ENCODE peak calls at places on chromosomes 3 and 15, in seven cellular contexts. I, P, W, O, E, T and J are unnamed samples.

GRCh38 chr3:134312873-134313838 is 61.1 kb downstream of the AMOTL2 start:
- DNase-seq in I (peak; percentile 79), P (peak; percentile 73), W (no peak), O (peak; percentile 86), E (peak; percentile 82), T (peak; percentile 77), J (no peak)

GRCh38 chr3:39651993-39652739 is 157.2 kb upstream of the MYRIP start:
- DNase-seq in I (peak; percentile 73), P (no peak), W (no peak), O (no peak), E (no peak), T (no peak), J (no peak)

GRCh38 chr3:143901105-143901504 is 52.8 kb upstream of the SLC9A9 start:
- DNase-seq in I (no peak), P (no peak), W (peak; percentile 9), O (no peak), E (peak; percentile 84), T (no peak), J (peak; percentile 7)

GRCh38 chr15:99167640-99168039 is 62.8 kb downstream of the SYNM start:
- DNase-seq in I (no peak), P (no peak), W (peak; percentile 29), O (no peak), E (no peak), T (no peak), J (peak; percentile 64)

GRCh38 chr3:160291909-160292299 is 66.7 kb downstream of the C3orf80 start:
- DNase-seq in I (no peak), P (no peak), W (no peak), O (no peak), E (no peak), T (no peak), J (no peak)

GRCh38 chr3:170154569-170155143 is 26.9 kb downstream of the PHC3 start:
- DNase-seq in I (no peak), P (no peak), W (peak; percentile 48), O (no peak), E (no peak), T (no peak), J (peak; percentile 73)

GRCh38 chr3:89098173-89098572 is 9.2 kb upstream of the EPHA3 start:
- DNase-seq in I (no peak), P (no peak), W (no peak), O (no peak), E (no peak), T (no peak), J (no peak)

GRCh38 chr3:197298858-197299854 is 744 bp upstream of the DLG1 start:
- DNase-seq in I (peak; percentile 62), P (peak; percentile 40), W (peak; percentile 62), O (peak; percentile 85), E (peak; percentile 40), T (peak; percentile 25), J (peak; percentile 66)

GRCh38 chr3:167917969-167918368 is 177.8 kb downstream of the GOLIM4 start:
- DNase-seq in I (no peak), P (no peak), W (no peak), O (no peak), E (no peak), T (no peak), J (no peak)

GRCh38 chr3:196757876-196758739 is 18.5 kb downstream of the PAK2 start:
- DNase-seq in I (no peak), P (peak; percentile 44), W (no peak), O (no peak), E (peak; percentile 59), T (no peak), J (no peak)

GRCh38 chr15:94198633-94199032 is 32.7 kb upstream of the MCTP2 start:
- DNase-seq in I (no peak), P (no peak), W (no peak), O (no peak), E (no peak), T (no peak), J (no peak)

GRCh38 chr15:23570466-23570865 is 5.0 kb downstream of the MKRN3 start:
- DNase-seq in I (peak; percentile 49), P (peak; percentile 41), W (no peak), O (peak; percentile 30), E (no peak), T (no peak), J (no peak)

GRCh38 chr15:65960586-65960985 is 91.3 kb downstream of the RAB11A start:
- DNase-seq in I (no peak), P (no peak), W (no peak), O (no peak), E (no peak), T (no peak), J (no peak)

GRCh38 chr15:81002254-81003022 is 1.7 kb downstream of the TLNRD1 start:
- DNase-seq in I (peak; percentile 26), P (peak; percentile 33), W (peak; percentile 44), O (no peak), E (no peak), T (no peak), J (peak; percentile 51)

GRCh38 chr3:13874891-13875290 is 5.0 kb downstream of the WNT7A start:
- DNase-seq in I (no peak), P (no peak), W (no peak), O (no peak), E (no peak), T (no peak), J (no peak)

GRCh38 chr3:69319652-69320051 is 66.2 kb downstream of the FRMD4B start:
- DNase-seq in I (no peak), P (no peak), W (no peak), O (no peak), E (no peak), T (no peak), J (peak; percentile 65)

GRCh38 chr15:40991355-40991754 is 38.1 kb downstream of the CHAC1 start:
- DNase-seq in I (no peak), P (no peak), W (no peak), O (no peak), E (no peak), T (no peak), J (no peak)

GRCh38 chr15:96771035-96771434 is 440.5 kb downstream of the NR2F2 start:
- DNase-seq in I (no peak), P (no peak), W (no peak), O (no peak), E (no peak), T (no peak), J (no peak)

GRCh38 chr3:15858547-15859506 is 61.0 kb upstream of the ANKRD28 start:
- DNase-seq in I (peak; percentile 84), P (peak; percentile 41), W (peak; percentile 88), O (peak; percentile 61), E (peak; percentile 20), T (no peak), J (peak; percentile 89)

DNA sequence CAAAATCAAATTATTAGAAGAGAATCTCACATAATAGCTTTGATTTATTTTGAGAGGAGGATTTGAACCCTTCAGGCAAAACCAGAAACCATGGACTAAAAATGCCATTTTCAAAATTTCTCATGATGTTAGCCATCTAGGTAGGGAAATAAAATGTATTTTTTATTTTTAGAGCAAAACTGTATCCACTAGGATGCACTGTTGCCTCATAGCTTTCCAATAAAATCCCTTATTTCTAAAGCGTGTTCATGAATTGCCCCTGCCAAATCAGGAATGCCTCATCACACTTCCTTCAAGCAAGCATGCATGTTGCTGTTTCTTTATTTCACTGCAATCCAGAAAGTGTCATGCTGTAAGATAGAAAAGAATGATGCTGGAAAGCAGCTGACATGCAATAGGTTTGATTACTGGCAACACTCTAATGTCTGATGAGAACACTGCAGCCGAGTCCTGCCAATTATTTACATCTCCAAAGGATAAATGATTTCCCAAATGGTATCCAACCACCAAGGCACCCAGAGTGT is 239.5 kb downstream of the CHL1 start:
- DNase-seq in I (no peak), P (no peak), W (no peak), O (no peak), E (no peak), T (no peak), J (no peak)
- TF ChIP-seq CTCF in I (no peak), P (no peak), W (no peak), O (no peak), E (no peak), T (no peak), J (no peak)

GRCh38 chr15:59298255-59298856 is 74.3 kb downstream of the MYO1E start:
- DNase-seq in I (no peak), P (no peak), W (peak; percentile 81), O (peak; percentile 71), E (no peak), T (no peak), J (peak; percentile 94)
- H3K4me3 ChIP-seq in I (no peak overlapping the region), P (no peak overlapping the region), W (no peak overlapping the region), O (no peak overlapping the region), E (no peak overlapping the region), T (no peak overlapping the region), J (no peak overlapping the region)

GRCh38 chr15:67064607-67065530 is 533 bp upstream of the SMAD3 start:
- DNase-seq in I (peak; percentile 79), P (peak; percentile 79), W (peak; percentile 58), O (no peak), E (no peak), T (peak; percentile 67), J (peak; percentile 61)

GRCh38 chr15:67065531-67066005 is at the start of gene SMAD3:
- DNase-seq in I (peak; percentile 94), P (peak; percentile 98), W (peak; percentile 85), O (peak; percentile 92), E (peak; percentile 95), T (peak; percentile 89), J (peak; percentile 93)

GRCh38 chr15:67067930-67068542 is 2.6 kb downstream of the SMAD3 start:
- DNase-seq in I (no peak), P (no peak), W (no peak), O (no peak), E (no peak), T (no peak), J (peak; percentile 65)

GRCh38 chr15:67067161-67067853 is 1.9 kb downstream of the SMAD3 start:
- DNase-seq in I (peak; percentile 46), P (no peak), W (no peak), O (no peak), E (peak; percentile 59), T (no peak), J (no peak)

DNA sequence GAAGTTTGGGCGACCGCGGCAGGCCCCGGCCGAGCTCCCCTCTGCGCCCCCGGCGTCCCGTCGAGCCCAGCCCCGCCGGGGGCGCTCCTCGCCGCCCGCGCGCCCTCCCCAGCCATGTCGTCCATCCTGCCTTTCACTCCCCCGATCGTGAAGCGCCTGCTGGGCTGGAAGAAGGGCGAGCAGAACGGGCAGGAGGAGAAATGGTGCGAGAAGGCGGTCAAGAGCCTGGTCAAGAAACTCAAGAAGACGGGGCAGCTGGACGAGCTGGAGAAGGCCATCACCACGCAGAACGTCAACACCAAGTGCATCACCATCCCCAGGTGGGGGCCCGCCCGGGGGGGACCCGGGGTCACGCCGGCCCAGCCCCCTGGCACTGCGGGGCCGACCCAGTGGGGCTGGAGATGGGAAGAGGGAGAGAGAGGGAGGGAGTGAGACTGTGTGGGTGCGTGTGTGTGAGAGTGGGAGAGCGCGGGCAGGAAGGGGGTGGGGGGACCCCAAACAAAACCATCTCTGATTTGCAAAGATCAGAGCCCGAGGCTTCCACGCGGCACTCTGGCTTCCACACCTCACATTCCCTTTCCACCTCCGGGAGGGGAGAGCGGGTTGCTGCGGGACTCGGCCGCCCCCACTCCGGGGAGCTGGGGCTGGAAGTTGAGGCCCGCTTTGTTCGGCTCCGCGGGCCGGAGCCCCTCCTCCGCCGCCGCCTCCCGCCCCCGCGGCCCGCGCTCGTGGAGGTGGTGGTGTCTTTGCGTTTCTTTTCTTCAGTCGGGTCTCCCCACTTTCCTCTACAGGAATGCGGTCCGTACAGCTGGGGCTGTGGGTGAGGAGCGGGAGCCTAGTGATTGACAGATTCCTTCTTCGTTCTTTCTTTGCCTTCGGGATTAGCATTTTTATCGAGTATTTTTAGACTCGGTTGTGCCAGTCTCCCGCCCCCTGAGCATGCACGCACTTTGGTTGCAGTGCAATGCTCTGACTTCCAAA is 929 bp downstream of the SMAD3 start:
- DNase-seq in I (peak; percentile 46), P (no peak), W (no peak), O (no peak), E (no peak), T (no peak), J (peak; percentile 12)
- TF ChIP-seq CTCF in I (no peak), P (no peak), W (no peak), O (no peak), E (no peak), T (no peak), J (no peak)

GRCh38 chr3:183911763-183912506 is 27.3 kb upstream of the PARL start:
- DNase-seq in I (no peak), P (no peak), W (no peak), O (no peak), E (no peak), T (no peak), J (no peak)
- H3K4me3 ChIP-seq in I (no peak overlapping the region), P (no peak overlapping the region), W (no peak overlapping the region), O (no peak overlapping the region), E (no peak overlapping the region), T (no peak overlapping the region), J (no peak overlapping the region)